ENCODE peak calls at places on chromosomes 5 and 9, in eight cellular contexts. V is CD8-positive, alpha-beta T cell; M is body of pancreas; D is GM06990; X is endodermal cell; S is A673; K is Karpas-422; E is CD4-positive, alpha-beta memory T cell. Z is an unnamed sample. For H3K27me3, the result is how much of the 10 kb centered on the place peaks cover.

GRCh38 chr5:84603557-84604185 is 219.0 kb upstream of the EDIL3 start:
- DNase-seq in V (no peak), M (peak), D (no peak), X (no peak), S (no peak), K (no peak), E (no peak), Z (peak)

GRCh38 chr5:152688561-152689274 is 283.6 kb upstream of the NMUR2 start:
- DNase-seq in V (no peak), M (peak), D (no peak), X (no peak), S (peak), K (no peak), E (no peak), Z (peak)

GRCh38 chr5:167945542-167946384 is 345.7 kb upstream of the WWC1 start:
- DNase-seq in V (no peak), M (no peak), D (no peak), X (peak), S (peak), K (no peak), E (no peak), Z (peak)

GRCh38 chr5:31393126-31393525 is 138.8 kb downstream of the DROSHA start:
- DNase-seq in V (no peak), M (no peak), D (no peak), X (no peak), S (no peak), K (no peak), E (no peak), Z (peak)

GRCh38 chr9:95055851-95056551 is 261.5 kb downstream of the FANCC start:
- DNase-seq in V (no peak), M (no peak), D (no peak), X (peak), S (peak), K (no peak), E (no peak), Z (no peak)

GRCh38 chr9:93292288-93292615 is 108.3 kb downstream of the WNK2 start:
- DNase-seq in V (no peak), M (no peak), D (no peak), X (no peak), S (no peak), K (no peak), E (no peak), Z (no peak)

GRCh38 chr5:173582198-173583092 is 34.0 kb downstream of the BOD1 start:
- DNase-seq in V (no peak), M (no peak), D (no peak), X (no peak), S (peak), K (no peak), E (no peak), Z (no peak)

GRCh38 chr5:124675921-124676846 is 70.3 kb downstream of the ZNF608 start:
- DNase-seq in V (no peak), M (no peak), D (no peak), X (no peak), S (no peak), K (no peak), E (no peak), Z (no peak)

GRCh38 chr9:81389569-81389993 is 299.8 kb downstream of the TLE1 start:
- DNase-seq in V (no peak), M (peak), D (no peak), X (no peak), S (no peak), K (no peak), E (no peak), Z (peak)

GRCh38 chr9:89686134-89686533 is 81.3 kb downstream of the GADD45G start:
- DNase-seq in V (no peak), M (peak), D (no peak), X (no peak), S (no peak), K (no peak), E (no peak), Z (peak)

GRCh38 chr5:83265318-83265717 is 188.0 kb downstream of the XRCC4 start:
- DNase-seq in V (no peak), M (peak), D (no peak), X (no peak), S (no peak), K (no peak), E (no peak), Z (no peak)

GRCh38 chr5:81091199-81091598 is 131.0 kb downstream of the RASGRF2 start:
- DNase-seq in V (no peak), M (no peak), D (no peak), X (no peak), S (no peak), K (no peak), E (no peak), Z (no peak)

GRCh38 chr9:76572205-76572550 is 113.2 kb downstream of the GCNT1 start:
- DNase-seq in V (no peak), M (no peak), D (no peak), X (no peak), S (no peak), K (peak), E (no peak), Z (peak)

GRCh38 chr9:89612566-89613278 is 7.9 kb downstream of the GADD45G start:
- DNase-seq in V (no peak), M (no peak), D (no peak), X (no peak), S (no peak), K (no peak), E (no peak), Z (no peak)

GRCh38 chr9:135080286-135081263 is 6.9 kb upstream of the OLFM1 start:
- DNase-seq in V (no peak), M (no peak), D (no peak), X (no peak), S (no peak), K (no peak), E (no peak), Z (no peak)

GRCh38 chr5:73998496-73998895 is 372.5 kb downstream of the ARHGEF28 start:
- DNase-seq in V (no peak), M (no peak), D (no peak), X (no peak), S (no peak), K (no peak), E (no peak), Z (peak)

GRCh38 chr5:179221196-179221876 is 123.9 kb downstream of the ADAMTS2 start:
- DNase-seq in V (no peak), M (no peak), D (no peak), X (no peak), S (no peak), K (no peak), E (no peak), Z (no peak)

GRCh38 chr9:128393971-128394370 is 22.8 kb downstream of the URM1 start:
- DNase-seq in V (no peak), M (no peak), D (no peak), X (peak), S (no peak), K (no peak), E (no peak), Z (no peak)

GRCh38 chr9:87479801-87480201 is 17.9 kb upstream of the DAPK1 start:
- DNase-seq in V (no peak), M (peak), D (peak), X (no peak), S (no peak), K (peak), E (no peak), Z (no peak)

GRCh38 chr5:136195971-136196577 is 3.1 kb upstream of the SMIM32 start:
- DNase-seq in V (no peak), M (no peak), D (no peak), X (peak), S (no peak), K (no peak), E (no peak), Z (no peak)

GRCh38 chr9:89986190-89986589 is 381.4 kb downstream of the GADD45G start:
- DNase-seq in V (no peak), M (no peak), D (no peak), X (no peak), S (no peak), K (no peak), E (no peak), Z (peak)

GRCh38 chr5:138974227-138975063 is 99.3 kb upstream of the LRRTM2 start:
- DNase-seq in V (no peak), M (peak), D (no peak), X (peak), S (peak), K (no peak), E (no peak), Z (peak)

GRCh38 chr5:78546597-78546996 is 102.0 kb downstream of the LHFPL2 start:
- DNase-seq in V (no peak), M (no peak), D (no peak), X (no peak), S (no peak), K (no peak), E (no peak), Z (no peak)

GRCh38 chr5:74866653-74867162 is 521 bp upstream of the FAM169A start:
- DNase-seq in V (no peak), M (no peak), D (peak), X (peak), S (no peak), K (no peak), E (no peak), Z (no peak)

GRCh38 chr9:98234231-98234825 is 21.1 kb downstream of the TBC1D2 start:
- DNase-seq in V (no peak), M (no peak), D (no peak), X (no peak), S (no peak), K (no peak), E (no peak), Z (no peak)

GRCh38 chr9:126479515-126479914 is 134.2 kb upstream of the LMX1B start:
- DNase-seq in V (no peak), M (no peak), D (no peak), X (no peak), S (no peak), K (no peak), E (no peak), Z (no peak)

GRCh38 chr5:9222054-9222738 is 323.7 kb downstream of the SEMA5A start:
- DNase-seq in V (no peak), M (no peak), D (no peak), X (peak), S (no peak), K (no peak), E (no peak), Z (no peak)

DNA sequence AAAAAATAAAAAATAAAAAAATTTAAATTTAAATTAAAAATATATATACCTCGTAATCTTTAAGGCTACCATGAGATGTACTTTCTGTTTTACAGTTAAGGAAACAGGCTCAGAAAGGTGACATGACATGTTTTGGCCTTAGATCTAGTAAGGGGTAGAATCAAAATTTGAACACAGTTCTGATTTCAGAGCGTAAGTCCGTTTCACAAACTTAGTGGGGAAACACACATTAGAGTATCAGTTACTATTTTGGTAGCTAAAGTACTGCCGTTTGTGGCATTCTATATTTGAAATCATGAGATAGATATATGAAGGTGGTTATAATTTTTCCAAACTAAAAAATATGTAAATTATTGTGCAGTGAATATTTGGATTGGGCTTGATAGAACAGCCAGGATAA is 186.2 kb downstream of the DENND1A start:
- DNase-seq in V (no peak), M (no peak), D (peak), X (no peak), S (no peak), K (no peak), E (no peak), Z (no peak)
- H3K4me3 ChIP-seq in V (no peak), M (no peak), D (no peak), X (no peak), S (no peak), K (no peak), E (no peak), Z (no peak)

DNA sequence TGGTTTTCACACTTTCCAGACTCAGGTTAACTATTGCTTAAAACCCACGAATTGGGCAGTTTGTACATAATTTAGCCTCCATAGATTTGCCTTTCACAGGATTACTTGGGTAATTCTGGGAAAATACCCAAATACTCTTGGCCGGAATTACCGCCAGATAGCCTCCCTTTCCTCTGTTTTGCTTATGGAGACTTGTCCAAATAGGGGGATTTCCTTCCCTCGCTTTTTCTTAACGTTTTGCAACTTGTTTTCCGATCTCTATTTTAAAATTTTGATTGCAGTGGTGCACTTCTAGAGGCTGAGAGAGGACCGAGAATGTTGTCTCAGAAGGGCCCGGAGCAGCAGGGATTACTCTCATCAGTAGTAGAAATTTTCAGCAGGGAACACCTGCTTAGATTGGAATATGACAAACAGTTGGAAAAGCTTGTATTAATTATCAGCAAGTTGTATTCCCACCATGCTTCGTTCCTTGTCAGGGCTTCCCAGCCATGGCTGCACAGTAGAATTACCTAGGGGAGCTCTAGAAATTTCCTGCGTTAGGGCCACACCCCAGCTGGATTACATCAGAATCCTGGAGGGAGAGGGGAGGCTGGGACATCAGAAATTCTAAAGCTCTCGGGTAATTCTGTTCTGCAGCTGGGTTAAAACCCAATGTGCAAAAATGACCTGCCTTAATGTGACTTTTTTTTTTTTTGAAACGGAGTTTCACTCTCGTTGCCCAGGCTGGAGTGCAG is 329.1 kb downstream of the SH3GL2 start:
- DNase-seq in V (no peak), M (no peak), D (no peak), X (no peak), S (no peak), K (no peak), E (no peak), Z (no peak)
- H3K27me3 ChIP-seq in V (under half), M (under half), D (under half), X (half or more), S (under half), K (under half), E (under half), Z (under half)

GRCh38 chr5:1008451-1009358 is at the start of gene NKD2:
- DNase-seq in V (peak), M (peak), D (peak), X (peak), S (peak), K (no peak), E (peak), Z (no peak)
- H3K4me3 ChIP-seq in V (no peak), M (no peak), D (no peak), X (peak), S (peak), K (no peak), E (no peak), Z (peak)

GRCh38 chr9:124501771-124502320 is 5.4 kb downstream of the NR5A1 start:
- DNase-seq in V (no peak), M (no peak), D (no peak), X (no peak), S (no peak), K (no peak), E (no peak), Z (no peak)

GRCh38 chr9:124499214-124499613 is 8.0 kb downstream of the NR5A1 start:
- DNase-seq in V (no peak), M (no peak), D (no peak), X (no peak), S (no peak), K (no peak), E (no peak), Z (no peak)

GRCh38 chr9:124500796-124501611 is 6.2 kb downstream of the NR5A1 start:
- DNase-seq in V (no peak), M (no peak), D (no peak), X (no peak), S (no peak), K (no peak), E (no peak), Z (no peak)

GRCh38 chr9:124498499-124499146 is 8.6 kb downstream of the NR5A1 start:
- DNase-seq in V (no peak), M (no peak), D (no peak), X (no peak), S (no peak), K (no peak), E (no peak), Z (no peak)

GRCh38 chr9:124500028-124500795 is 7.0 kb downstream of the NR5A1 start:
- DNase-seq in V (no peak), M (no peak), D (no peak), X (no peak), S (no peak), K (no peak), E (no peak), Z (no peak)
- H3K27me3 ChIP-seq in V (under half), M (under half), D (under half), X (under half), S (under half), K (under half), E (under half), Z (under half)

GRCh38 chr5:2895196-2895595 is 143.7 kb upstream of the IRX2 start:
- DNase-seq in V (no peak), M (no peak), D (no peak), X (peak), S (no peak), K (no peak), E (no peak), Z (no peak)
- H3K4me3 ChIP-seq in V (no peak), M (no peak), D (no peak), X (no peak), S (no peak), K (no peak), E (no peak), Z (no peak)

DNA sequence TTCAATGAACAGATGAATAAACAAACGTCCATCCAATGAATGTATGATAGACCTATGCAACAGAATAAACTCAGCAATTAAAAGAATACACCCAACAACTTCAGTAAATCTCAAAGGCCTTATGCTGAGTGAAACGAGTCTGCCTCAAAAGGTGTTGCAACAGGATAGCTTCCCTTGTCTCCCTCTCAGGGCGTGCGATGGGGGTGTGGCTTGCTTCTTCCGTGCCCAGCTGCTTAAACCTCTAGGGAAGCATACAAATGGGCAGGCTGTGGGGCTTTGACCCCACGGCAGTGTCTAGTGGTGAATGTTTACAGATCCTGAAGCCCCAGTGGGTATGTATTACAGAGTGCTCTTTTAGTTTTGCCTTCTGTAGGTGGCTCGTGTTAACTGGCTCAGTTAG is 87.0 kb upstream of the CCL21 start:
- DNase-seq in V (no peak), M (no peak), D (no peak), X (peak), S (no peak), K (no peak), E (no peak), Z (peak)
- H3K27me3 ChIP-seq in V (under half), M (under half), D (under half), X (under half), S (under half), K (under half), E (under half), Z (under half)

GRCh38 chr5:143094087-143094511 is 309.4 kb downstream of the NR3C1 start:
- DNase-seq in V (peak), M (no peak), D (no peak), X (peak), S (no peak), K (no peak), E (no peak), Z (peak)
- H3K4me3 ChIP-seq in V (no peak), M (no peak), D (no peak), X (peak), S (no peak), K (no peak), E (no peak), Z (no peak)

GRCh38 chr9:106883626-106884190 is 20.7 kb downstream of the ZNF462 start:
- DNase-seq in V (no peak), M (no peak), D (no peak), X (no peak), S (no peak), K (no peak), E (no peak), Z (peak)
- H3K27me3 ChIP-seq in V (under half), M (under half), D (under half), X (under half), S (under half), K (under half), E (under half), Z (under half)

DNA sequence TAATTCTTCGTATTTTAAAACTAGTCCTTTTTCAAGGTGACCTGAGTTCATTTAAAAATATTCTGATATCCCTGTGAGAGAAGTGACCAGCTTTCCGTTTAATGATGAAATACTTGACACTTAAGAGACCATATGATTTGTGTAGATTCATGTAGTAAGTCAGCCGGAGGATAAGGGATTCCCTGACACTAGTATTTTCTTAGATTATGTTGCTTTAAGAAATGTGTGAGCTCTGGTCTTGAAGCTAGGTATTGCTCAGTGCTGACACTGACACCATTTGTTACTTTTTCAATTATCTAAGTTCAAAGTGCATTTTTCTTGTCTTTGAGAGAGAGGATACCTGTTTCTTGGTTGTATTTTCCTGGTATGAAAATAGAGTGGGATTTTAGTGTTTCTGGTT is 4.2 kb downstream of the NIPBL start:
- DNase-seq in V (no peak), M (no peak), D (no peak), X (no peak), S (no peak), K (peak), E (no peak), Z (no peak)
- H3K4me3 ChIP-seq in V (no peak), M (no peak), D (peak), X (peak), S (no peak), K (no peak), E (no peak), Z (no peak)